ENCODE peak calls at places on chromosomes 12 and 14, in nine cellular contexts. W is activated CD4-positive, alpha-beta T cell treated with anti-CD3 and anti-CD28 coated beads, Interleukin-2, amount 10 ng/mL, durations not matched to agents 24 days and 14 days; A is right cardiac atrium; V is activated naive CD4-positive, alpha-beta T cell treated with anti-CD3 and anti-CD28 coated beads, Interleukin-2, amount 10 ng/mL, durations not matched to agents 7 days and 5 days; P is A673; H is adipocyte; I is sigmoid colon; U is MG63; K is IMR-90. D is an unnamed sample.

GRCh38 chr14:54589076-54589475 is 22.1 kb downstream of the SAMD4A start:
- DNase-seq in W (no peak), A (no peak), V (no peak), P (no peak), H (no peak), I (no peak), U (no peak), K (peak), D (no peak)

GRCh38 chr12:94622475-94622874 is 27.9 kb downstream of the TMCC3 start:
- DNase-seq in W (no peak), A (no peak), V (no peak), P (no peak), H (peak), I (no peak), U (no peak), K (no peak), D (no peak)

GRCh38 chr12:112354399-112354798 is 27.8 kb downstream of the HECTD4 start:
- DNase-seq in W (no peak), A (no peak), V (no peak), P (no peak), H (no peak), I (no peak), U (no peak), K (no peak), D (no peak)

GRCh38 chr12:46773537-46773936 is 52.3 kb downstream of the SLC38A4 start:
- DNase-seq in W (no peak), A (no peak), V (no peak), P (no peak), H (no peak), I (no peak), U (no peak), K (no peak), D (no peak)

GRCh38 chr12:6180300-6181051 is 19.7 kb upstream of the CD9 start:
- DNase-seq in W (no peak), A (peak), V (no peak), P (no peak), H (peak), I (peak), U (peak), K (peak), D (peak)

GRCh38 chr14:20998139-20998538 is 954 bp upstream of the SLC39A2 start:
- DNase-seq in W (no peak), A (no peak), V (no peak), P (no peak), H (no peak), I (no peak), U (no peak), K (no peak), D (no peak)

GRCh38 chr12:6307521-6307920 is 3.0 kb upstream of the PLEKHG6 start:
- DNase-seq in W (no peak), A (no peak), V (no peak), P (no peak), H (no peak), I (peak), U (no peak), K (no peak), D (no peak)

GRCh38 chr12:30822385-30823139 is 67.8 kb upstream of the CAPRIN2 start:
- DNase-seq in W (peak), A (peak), V (peak), P (no peak), H (peak), I (peak), U (peak), K (peak), D (peak)

GRCh38 chr12:96294831-96295230 is 100.7 kb downstream of the ELK3 start:
- DNase-seq in W (no peak), A (no peak), V (no peak), P (no peak), H (peak), I (no peak), U (no peak), K (peak), D (no peak)

GRCh38 chr12:1216560-1216959 is 225.5 kb downstream of the ERC1 start:
- DNase-seq in W (no peak), A (no peak), V (no peak), P (no peak), H (peak), I (no peak), U (no peak), K (no peak), D (no peak)

GRCh38 chr14:89091781-89092180 is 267.3 kb downstream of the TTC8 start:
- DNase-seq in W (no peak), A (no peak), V (no peak), P (no peak), H (no peak), I (no peak), U (no peak), K (no peak), D (no peak)

GRCh38 chr12:52627395-52628110 is 9.2 kb upstream of the KRT73 start:
- DNase-seq in W (no peak), A (no peak), V (no peak), P (no peak), H (no peak), I (no peak), U (no peak), K (no peak), D (peak)

GRCh38 chr12:101777476-101777875 is 38.2 kb upstream of the SYCP3 start:
- DNase-seq in W (no peak), A (no peak), V (no peak), P (no peak), H (no peak), I (no peak), U (no peak), K (no peak), D (no peak)

GRCh38 chr12:9782547-9783382 is 22.1 kb upstream of the CD69 start:
- DNase-seq in W (no peak), A (no peak), V (no peak), P (no peak), H (no peak), I (no peak), U (no peak), K (no peak), D (no peak)

GRCh38 chr12:100229876-100230275 is 29.3 kb downstream of the ACTR6 start:
- DNase-seq in W (no peak), A (no peak), V (no peak), P (no peak), H (peak), I (no peak), U (no peak), K (no peak), D (no peak)

GRCh38 chr12:56256326-56256960 is 1.7 kb downstream of the ANKRD52 start:
- DNase-seq in W (no peak), A (no peak), V (no peak), P (peak), H (peak), I (no peak), U (peak), K (peak), D (peak)

GRCh38 chr12:97363693-97364092 is 98.9 kb upstream of the RMST start:
- DNase-seq in W (no peak), A (no peak), V (no peak), P (no peak), H (no peak), I (no peak), U (no peak), K (no peak), D (no peak)

D was measured in SJSA1.